ENCODE peak calls at places on chromosomes 6 and 20, in five cellular contexts. I is IMR-90, M is H1, A is neuronal stem cell, T is H9. G is an unnamed sample.

GRCh38 chr6:3651698-3652229 is 99.7 kb downstream of the PXDC1 start:
- DNase-seq in T (no peak), A (no peak), M (no peak), I (no peak), G (no peak)

GRCh38 chr6:113564401-113565161 is 292.6 kb upstream of the MARCKS start:
- DNase-seq in I (peak), A (peak), M (peak), T (peak), G (peak)

GRCh38 chr6:108655840-108656650 is 95.3 kb downstream of the FOXO3 start:
- DNase-seq in I (peak), T (no peak), A (no peak), M (no peak), G (peak)

GRCh38 chr6:137001287-137001976 is 43.3 kb downstream of the IL20RA start:
- DNase-seq in I (no peak), M (peak), A (no peak), T (peak), G (no peak)

GRCh38 chr20:52824494-52825216 is 147.5 kb upstream of the TSHZ2 start:
- DNase-seq in A (no peak), T (no peak), I (no peak), M (no peak), G (no peak)

GRCh38 chr6:73129653-73130443 is 95.4 kb downstream of the KHDC1L start:
- DNase-seq in I (peak), M (peak), A (peak), T (peak), G (peak)

GRCh38 chr6:16639689-16640480 is 121.4 kb downstream of the ATXN1 start:
- DNase-seq in M (no peak), A (no peak), I (peak), T (no peak), G (peak)

GRCh38 chr20:36066777-36067176 is 87.8 kb upstream of the EPB41L1 start:
- DNase-seq in A (no peak), M (no peak), T (no peak), I (no peak), G (no peak)

GRCh38 chr6:37284781-37285180 is 26.8 kb upstream of the TMEM217 start:
- DNase-seq in I (no peak), T (no peak), M (no peak), A (no peak), G (no peak)

GRCh38 chr6:75412937-75413662 is 80.5 kb downstream of the FILIP1 start:
- DNase-seq in T (no peak), M (no peak), I (peak), A (no peak), G (peak)

GRCh38 chr20:33261465-33261864 is 21.5 kb upstream of the BPIFB1 start:
- DNase-seq in M (no peak), T (no peak), A (no peak), I (no peak), G (no peak)

GRCh38 chr6:73710948-73711347 is 14.9 kb downstream of the CD109 start:
- DNase-seq in A (no peak), T (no peak), I (no peak), M (no peak), G (no peak)

GRCh38 chr6:105179244-105180065 is at the start of gene POPDC3:
- DNase-seq in T (peak), M (peak), A (peak), I (peak), G (peak)

GRCh38 chr20:5569021-5569420 is 181.2 kb upstream of the SHLD1 start:
- DNase-seq in I (peak), T (no peak), A (no peak), M (no peak), G (peak)

GRCh38 chr20:10864076-10864672 is 190.4 kb upstream of the JAG1 start:
- DNase-seq in I (no peak), T (peak), M (no peak), A (no peak), G (peak)

GRCh38 chr20:23666189-23666588 is 22.6 kb downstream of the CST4 start:
- DNase-seq in I (no peak), T (no peak), A (no peak), M (no peak), G (peak)

GRCh38 chr6:35725721-35726438 is 11.0 kb upstream of the ARMC12 start:
- DNase-seq in M (no peak), A (no peak), I (no peak), T (no peak), G (peak)

GRCh38 chr20:56867128-56867527 is 238.0 kb downstream of the TFAP2C start:
- DNase-seq in I (no peak), M (no peak), A (no peak), T (no peak), G (no peak)

GRCh38 chr6:166955121-166955864 is 1.1 kb downstream of the RNASET2 start:
- DNase-seq in M (no peak), A (peak), T (no peak), I (no peak), G (peak)

GRCh38 chr20:45959956-45960630 is 11.9 kb downstream of the ZNF335 start:
- DNase-seq in M (no peak), A (no peak), T (peak), I (no peak), G (no peak)

GRCh38 chr20:34817801-34818200 is 7.7 kb downstream of the NCOA6 start:
- DNase-seq in A (no peak), I (no peak), M (no peak), T (no peak), G (no peak)

GRCh38 chr6:36039113-36039512 is 11.5 kb downstream of the MAPK14 start:
- DNase-seq in M (no peak), T (no peak), A (no peak), I (no peak), G (peak)

GRCh38 chr20:41124451-41125094 is 12.8 kb upstream of the PLCG1 start:
- DNase-seq in A (no peak), I (no peak), T (no peak), M (no peak), G (no peak)

GRCh38 chr20:19453781-19454310 is 241.4 kb downstream of the SLC24A3 start:
- DNase-seq in A (no peak), M (no peak), T (no peak), I (no peak), G (no peak)

GRCh38 chr6:89768324-89768723 is 51.3 kb downstream of the MDN1 start:
- DNase-seq in M (no peak), T (no peak), A (no peak), I (no peak), G (no peak)

GRCh38 chr6:161374971-161375873 is 101.4 kb upstream of the AGPAT4 start:
- DNase-seq in M (no peak), A (no peak), T (peak), I (no peak), G (no peak)

GRCh38 chr20:16444056-16444777 is 129.0 kb downstream of the KIF16B start:
- DNase-seq in M (no peak), A (no peak), I (peak), T (no peak), G (no peak)

GRCh38 chr20:57579898-57580447 is 19.1 kb downstream of the PCK1 start:
- DNase-seq in T (no peak), A (no peak), I (no peak), M (no peak), G (no peak)

GRCh38 chr20:51695574-51696303 is 72.5 kb downstream of the ATP9A start:
- DNase-seq in I (peak), T (no peak), A (no peak), M (no peak), G (peak)

GRCh38 chr20:52494244-52494643 is 302.7 kb upstream of the ZFP64 start:
- DNase-seq in I (peak), M (no peak), A (no peak), T (no peak), G (peak)

GRCh38 chr20:45938727-45939438 is 4.4 kb downstream of the PCIF1 start:
- DNase-seq in T (peak), I (no peak), M (peak), A (no peak), G (no peak)

GRCh38 chr20:17966432-17967312 is 1.9 kb downstream of the SNX5 start:
- DNase-seq in M (no peak), I (peak), T (no peak), A (no peak), G (peak)

GRCh38 chr20:44031001-44031574 is 116.4 kb downstream of the TOX2 start:
- DNase-seq in I (no peak), M (no peak), A (no peak), T (no peak), G (no peak)

GRCh38 chr6:106359989-106360409 is 518 bp upstream of the CRYBG1 start:
- DNase-seq in M (no peak), I (no peak), T (no peak), A (no peak), G (no peak)

GRCh38 chr20:45104786-45105185 is 3.9 kb upstream of the KCNS1 start:
- DNase-seq in A (no peak), M (no peak), T (no peak), I (peak), G (peak)

GRCh38 chr6:41644297-41644879 is 6.1 kb downstream of the MDFI start:
- DNase-seq in A (no peak), T (no peak), I (no peak), M (peak), G (no peak)

GRCh38 chr6:41645007-41645618 is 6.8 kb downstream of the MDFI start:
- DNase-seq in M (peak), T (no peak), I (no peak), A (no peak), G (no peak)

GRCh38 chr6:41642090-41642959 is 4.1 kb downstream of the MDFI start:
- DNase-seq in M (no peak), T (no peak), A (no peak), I (no peak), G (no peak)

GRCh38 chr6:41642960-41643898 is 5.0 kb downstream of the MDFI start:
- DNase-seq in I (no peak), M (no peak), A (no peak), T (no peak), G (no peak)

GRCh38 chr6:41643899-41644269 is 5.6 kb downstream of the MDFI start:
- DNase-seq in I (no peak), M (no peak), A (no peak), T (no peak), G (no peak)
- H3K9ac ChIP-seq in I (no peak), M (no peak), A (no peak), T (no peak), G (no peak)

GRCh38 chr6:12355354-12355753 is 65.2 kb downstream of the EDN1 start:
- DNase-seq in T (no peak), I (no peak), M (no peak), A (no peak), G (no peak)
- H2BK15ac ChIP-seq in T (no peak), I (no peak), M (no peak), A (no peak), G (no peak)

GRCh38 chr6:118525913-118526490 is 22.1 kb upstream of the PLN start:
- DNase-seq in I (no peak), A (no peak), T (no peak), M (no peak), G (no peak)
- H3K14ac ChIP-seq in I (no peak), A (no peak), T (no peak), M (no peak), G (no peak)

GRCh38 chr6:18327621-18328548 is 59.3 kb upstream of the RNF144B start:
- DNase-seq in M (peak), T (peak), A (no peak), I (no peak), G (no peak)
- H3K9ac ChIP-seq in M (no peak), T (no peak), A (no peak), I (no peak), G (no peak)

GRCh38 chr6:135497412-135498177 is at the start of gene AHI1:
- DNase-seq in I (peak), M (peak), T (peak), A (peak), G (peak)
- H2BK15ac ChIP-seq in I (peak), M (peak), T (peak), A (peak), G (peak)

DNA sequence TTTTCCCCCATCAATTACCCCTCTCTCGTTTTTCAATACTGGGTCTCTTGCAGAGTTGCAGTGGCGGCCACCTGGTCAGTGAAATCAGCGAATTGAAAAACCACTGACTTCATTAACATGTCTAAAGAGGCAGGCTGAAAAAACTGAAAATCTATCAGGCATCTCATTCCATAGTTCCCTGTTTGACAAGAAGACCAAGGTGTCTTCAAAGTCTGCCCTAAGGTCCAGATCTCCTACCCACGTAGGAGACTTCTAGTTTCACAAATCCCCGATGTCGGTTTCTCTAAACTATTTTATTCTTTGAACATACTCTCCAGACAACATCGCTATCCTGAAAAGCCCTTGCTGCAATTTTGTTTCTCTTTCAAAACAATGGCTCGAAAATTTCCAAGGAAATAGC is 796 bp upstream of the TUBB start:
- DNase-seq in M (no peak), T (no peak), A (no peak), I (no peak), G (no peak)
- H3K14ac ChIP-seq in M (no peak), T (peak), A (no peak), I (peak), G (no peak)

DNA sequence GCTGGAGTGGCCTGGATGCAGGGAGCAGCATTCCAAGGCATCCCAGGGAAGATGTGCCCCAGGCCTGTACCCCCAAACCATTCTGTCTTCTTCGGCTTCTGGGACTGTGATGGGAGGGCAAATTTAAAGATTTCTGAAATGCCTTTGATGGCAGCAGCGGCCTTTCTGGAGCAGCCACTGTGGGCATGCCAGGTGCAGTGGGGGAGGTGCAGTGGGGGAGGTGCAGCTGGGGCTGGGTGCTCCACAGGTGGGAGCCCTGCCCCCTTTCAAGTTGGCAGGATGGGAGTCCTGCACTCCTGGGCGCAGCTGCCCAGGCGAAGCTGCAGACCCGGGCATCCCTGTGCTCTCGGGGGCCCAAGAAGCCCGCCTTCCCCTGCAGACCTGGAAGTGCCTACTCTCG is 293.5 kb upstream of the MOCS1 start:
- DNase-seq in T (no peak), I (no peak), A (no peak), M (no peak), G (no peak)
- H3K9ac ChIP-seq in T (no peak), I (no peak), A (no peak), M (no peak), G (no peak)

GRCh38 chr20:7136886-7137285 is 369.4 kb downstream of the BMP2 start:
- DNase-seq in T (no peak), I (no peak), M (no peak), A (no peak), G (no peak)
- H2BK15ac ChIP-seq in T (no peak), I (no peak), M (no peak), A (no peak), G (no peak)